ENCODE peak calls at places on chromosomes 13 and 19, in nine cellular contexts. T is dorsolateral prefrontal cortex, L is adrenal gland, A is left ventricle myocardium inferior, C is PC-3, V is progenitor cell of endocrine pancreas, U is fibroblast of lung, M is left lung, Y is H1. O is an unnamed sample.

GRCh38 chr19:58317481-58318072 is 9.2 kb upstream of the ZSCAN22 start:
- DNase-seq in T (no peak), L (no peak), A (no peak), C (peak), V (no peak), U (peak), M (no peak), Y (no peak), O (no peak)

GRCh38 chr19:14516746-14517438 is 1.3 kb downstream of the DNAJB1 start:
- DNase-seq in T (no peak), L (no peak), A (no peak), C (no peak), V (no peak), U (no peak), M (no peak), Y (no peak), O (no peak)

GRCh38 chr13:24036115-24036514 is 124.4 kb upstream of the SPATA13 start:
- DNase-seq in T (no peak), L (no peak), A (no peak), C (no peak), V (no peak), U (peak), M (no peak), Y (no peak), O (no peak)

GRCh38 chr13:98315466-98315865 is 138.4 kb upstream of the RNF113B start:
- DNase-seq in T (peak), L (no peak), A (no peak), C (no peak), V (no peak), U (peak), M (no peak), Y (no peak), O (no peak)

GRCh38 chr13:113646376-113646775 is 11.6 kb downstream of the ATP4B start:
- DNase-seq in T (peak), L (no peak), A (no peak), C (no peak), V (no peak), U (no peak), M (no peak), Y (no peak), O (no peak)

GRCh38 chr13:59543418-59543817 is 620.3 kb downstream of the DIAPH3 start:
- DNase-seq in T (no peak), L (no peak), A (no peak), C (no peak), V (no peak), U (no peak), M (no peak), Y (no peak), O (no peak)

GRCh38 chr13:81927347-81927746 is 1586.4 kb upstream of the SPRY2 start:
- DNase-seq in T (no peak), L (no peak), A (no peak), C (peak), V (no peak), U (no peak), M (no peak), Y (no peak), O (no peak)

GRCh38 chr19:7605490-7606222 is 10.0 kb downstream of the CAMSAP3 start:
- DNase-seq in T (no peak), L (no peak), A (no peak), C (peak), V (no peak), U (no peak), M (no peak), Y (peak), O (no peak)

GRCh38 chr19:41862445-41862986 is 2.5 kb downstream of the RPS19 start:
- DNase-seq in T (no peak), L (no peak), A (no peak), C (no peak), V (no peak), U (no peak), M (no peak), Y (no peak), O (no peak)

GRCh38 chr13:111336666-111337065 is 16.2 kb downstream of the TEX29 start:
- DNase-seq in T (no peak), L (no peak), A (no peak), C (no peak), V (no peak), U (peak), M (no peak), Y (no peak), O (no peak)

GRCh38 chr19:49425922-49426592 is 869 bp downstream of the GFY start:
- DNase-seq in T (no peak), L (no peak), A (no peak), C (peak), V (no peak), U (no peak), M (no peak), Y (peak), O (no peak)

GRCh38 chr13:56837161-56837560 is 303.6 kb upstream of the PRR20A start:
- DNase-seq in T (no peak), L (no peak), A (no peak), C (no peak), V (no peak), U (no peak), M (no peak), Y (no peak), O (no peak)

GRCh38 chr19:6261883-6262282 is 17.9 kb downstream of the MLLT1 start:
- DNase-seq in T (no peak), L (no peak), A (no peak), C (no peak), V (no peak), U (no peak), M (no peak), Y (no peak), O (no peak)

GRCh38 chr19:5323475-5323811 is 17.2 kb downstream of the PTPRS start:
- DNase-seq in T (no peak), L (no peak), A (no peak), C (no peak), V (no peak), U (no peak), M (no peak), Y (no peak), O (no peak)

GRCh38 chr13:65540064-65540635 is 1690.0 kb downstream of the PCDH9 start:
- DNase-seq in T (no peak), L (no peak), A (no peak), C (peak), V (no peak), U (peak), M (no peak), Y (no peak), O (no peak)

GRCh38 chr19:30017172-30017571 is 75.1 kb downstream of the URI1 start:
- DNase-seq in T (no peak), L (no peak), A (no peak), C (no peak), V (no peak), U (no peak), M (no peak), Y (no peak), O (no peak)

GRCh38 chr13:73981595-73981994 is 152.6 kb downstream of the KLF12 start:
- DNase-seq in T (no peak), L (no peak), A (no peak), C (no peak), V (no peak), U (peak), M (no peak), Y (no peak), O (no peak)

GRCh38 chr19:51097166-51097736 is 11.0 kb downstream of the CTU1 start:
- DNase-seq in T (peak), L (peak), A (peak), C (peak), V (peak), U (peak), M (peak), Y (no peak), O (peak)

GRCh38 chr19:48391100-48392005 is at the start of gene KDELR1:
- DNase-seq in T (peak), L (peak), A (peak), C (peak), V (peak), U (peak), M (peak), Y (no peak), O (no peak)

GRCh38 chr19:37931941-37932655 is 25.1 kb downstream of the SIPA1L3 start:
- DNase-seq in T (peak), L (peak), A (peak), C (peak), V (peak), U (peak), M (peak), Y (peak), O (peak)
- TF ChIP-seq CTCF in T (no peak), L (no peak), A (no peak), C (no peak), V (peak), U (peak), M (no peak), Y (no peak), O (no peak)

DNA sequence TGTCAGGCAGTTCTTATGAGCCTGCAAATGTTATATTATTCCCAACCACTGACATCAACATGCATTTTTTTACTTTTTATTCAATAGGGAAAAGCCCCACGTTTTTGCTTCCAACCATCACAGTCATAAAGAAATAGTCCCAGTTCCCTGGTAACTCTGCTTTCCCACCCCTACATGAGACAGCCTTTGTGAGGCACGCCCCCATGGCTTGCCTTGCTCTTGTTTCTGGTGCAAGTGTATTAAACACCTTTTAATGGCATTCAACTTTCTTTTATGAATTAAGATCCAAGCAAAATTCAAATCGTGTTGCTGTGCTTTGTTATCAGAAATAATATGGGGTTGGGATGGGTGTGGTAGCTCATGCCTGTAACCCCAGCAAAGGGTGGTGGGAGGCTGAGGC is 54.2 kb upstream of the ZNF429 start:
- DNase-seq in T (no peak), L (no peak), A (no peak), C (no peak), V (no peak), U (no peak), M (no peak), Y (no peak), O (no peak)
- TF ChIP-seq CTCF in T (no peak), L (no peak), A (no peak), C (no peak), V (no peak), U (no peak), M (no peak), Y (no peak), O (no peak)

GRCh38 chr13:102312841-102313240 is 89.0 kb downstream of the FGF14 start:
- DNase-seq in T (no peak), L (no peak), A (no peak), C (no peak), V (no peak), U (no peak), M (no peak), Y (no peak), O (no peak)
- TF ChIP-seq CTCF in T (no peak), L (no peak), A (no peak), C (no peak), V (no peak), U (no peak), M (no peak), Y (no peak), O (no peak)

GRCh38 chr19:18500820-18501219 is 21.1 kb downstream of the ELL start:
- DNase-seq in T (no peak), L (no peak), A (peak), C (no peak), V (no peak), U (no peak), M (no peak), Y (no peak), O (no peak)
- TF ChIP-seq CTCF in T (no peak), L (no peak), A (no peak), C (no peak), V (no peak), U (no peak), M (no peak), Y (no peak), O (no peak)

GRCh38 chr19:55516878-55517620 is 19.9 kb downstream of the SBK2 start:
- DNase-seq in T (peak), L (peak), A (peak), C (peak), V (peak), U (peak), M (peak), Y (peak), O (peak)
- TF ChIP-seq CTCF in T (peak), L (peak), A (peak), C (peak), V (peak), U (peak), M (peak), Y (peak), O (peak)